ENCODE peak calls at places on chromosomes 13 and 19, in six cellular contexts. W is head of caudate nucleus; D is stimulated activated CD4-positive, alpha-beta T cell treated with anti-CD3 and anti-CD28 coated beads, Interleukin-4, amount 100 ng/mL, for 48 hours; C is effector CD4-positive, alpha-beta T cell; U is BE2C; R is GM20000. L is an unnamed sample.

GRCh38 chr13:108985166-108985565 is 355.8 kb downstream of the MYO16 start:
- DNase-seq in W (no peak), D (no peak), C (no peak), U (no peak), R (no peak), L (no peak)

GRCh38 chr13:46543307-46543706 is 9.7 kb upstream of the LRCH1 start:
- DNase-seq in W (no peak), D (no peak), C (no peak), U (no peak), R (no peak), L (no peak)

GRCh38 chr13:37681295-37682032 is 82.9 kb upstream of the POSTN start:
- DNase-seq in W (no peak), D (no peak), C (no peak), U (no peak), R (no peak), L (no peak)

GRCh38 chr19:23822735-23823134 is 64.0 kb upstream of the ZNF681 start:
- DNase-seq in W (no peak), D (no peak), C (no peak), U (no peak), R (no peak), L (no peak)

GRCh38 chr13:32846020-32846451 is 170.2 kb upstream of the KL start:
- DNase-seq in W (no peak), D (no peak), C (no peak), U (no peak), R (no peak), L (no peak)

GRCh38 chr13:80338781-80339577 is 1.9 kb downstream of the SPRY2 start:
- DNase-seq in W (peak), D (no peak), C (no peak), U (peak), R (peak), L (peak)

GRCh38 chr13:27967736-27968315 is 1.3 kb downstream of the CDX2 start:
- DNase-seq in W (no peak), D (no peak), C (no peak), U (no peak), R (peak), L (no peak)

GRCh38 chr19:13051581-13052165 is 51.0 kb downstream of the LYL1 start:
- DNase-seq in W (no peak), D (peak), C (no peak), U (peak), R (no peak), L (no peak)

GRCh38 chr19:15323496-15324235 is 8.7 kb downstream of the BRD4 start:
- DNase-seq in W (no peak), D (no peak), C (no peak), U (no peak), R (no peak), L (no peak)

GRCh38 chr13:111899714-111900389 is 167.1 kb upstream of the SOX1 start:
- DNase-seq in W (no peak), D (no peak), C (no peak), U (no peak), R (no peak), L (no peak)

GRCh38 chr19:50794074-50794777 is 4.0 kb downstream of the ACP4 start:
- DNase-seq in W (no peak), D (no peak), C (no peak), U (peak), R (peak), L (peak)

GRCh38 chr13:40657961-40658360 is 8.5 kb downstream of the FOXO1 start:
- DNase-seq in W (no peak), D (no peak), C (no peak), U (no peak), R (no peak), L (no peak)

GRCh38 chr19:13097331-13098258 is 5.1 kb downstream of the LYL1 start:
- DNase-seq in W (no peak), D (no peak), C (no peak), U (no peak), R (no peak), L (no peak)

GRCh38 chr13:62697702-62698101 is 1282.1 kb upstream of the PCDH20 start:
- DNase-seq in W (no peak), D (no peak), C (no peak), U (no peak), R (no peak), L (no peak)

GRCh38 chr13:36096411-36097184 is 34.6 kb downstream of the DCLK1 start:
- DNase-seq in W (no peak), D (no peak), C (no peak), U (no peak), R (no peak), L (no peak)